ENCODE peak calls at places on chromosome 12, in ten cellular contexts. One of them, this sample, is unnamed.

GRCh38 chr12:45557020-45557419 is 172.5 kb upstream of the ARID2 start:
- DNase-seq in germinal center: no peak
- DNase-seq in effector memory CD4-positive, alpha-beta T cell: no peak
- DNase-seq in uterus: no peak
- DNase-seq in H54: no peak
- DNase-seq in spleen: no peak
- DNase-seq in transverse colon: no peak
- DNase-seq in effector CD8-positive, alpha-beta T cell: no peak
- DNase-seq in IMR-90: no peak
- DNase-seq in MCF 10A: no peak
- DNase-seq in this sample: no peak

GRCh38 chr12:5678186-5678585 is 246.3 kb downstream of the NTF3 start:
- DNase-seq in germinal center: no peak
- DNase-seq in effector memory CD4-positive, alpha-beta T cell: no peak
- DNase-seq in uterus: no peak
- DNase-seq in H54: no peak
- DNase-seq in spleen: no peak
- DNase-seq in transverse colon: no peak
- DNase-seq in effector CD8-positive, alpha-beta T cell: no peak
- DNase-seq in IMR-90: no peak
- DNase-seq in MCF 10A: no peak
- DNase-seq in this sample: no peak

GRCh38 chr12:126617312-126617711 is 1552.1 kb downstream of the AACS start:
- DNase-seq in germinal center: no peak
- DNase-seq in effector memory CD4-positive, alpha-beta T cell: no peak
- DNase-seq in uterus: no peak
- DNase-seq in H54: peak
- DNase-seq in spleen: no peak
- DNase-seq in transverse colon: no peak
- DNase-seq in effector CD8-positive, alpha-beta T cell: no peak
- DNase-seq in IMR-90: no peak
- DNase-seq in MCF 10A: peak
- DNase-seq in this sample: no peak

GRCh38 chr12:52041695-52042123 is 9.5 kb upstream of the NR4A1 start:
- DNase-seq in germinal center: peak
- DNase-seq in effector memory CD4-positive, alpha-beta T cell: no peak
- DNase-seq in uterus: no peak
- DNase-seq in H54: no peak
- DNase-seq in spleen: peak
- DNase-seq in transverse colon: no peak
- DNase-seq in effector CD8-positive, alpha-beta T cell: peak
- DNase-seq in IMR-90: peak
- DNase-seq in MCF 10A: no peak
- DNase-seq in this sample: no peak

GRCh38 chr12:124992874-124993567 is 424 bp upstream of the BRI3BP start:
- DNase-seq in germinal center: peak
- DNase-seq in effector memory CD4-positive, alpha-beta T cell: peak
- DNase-seq in uterus: no peak
- DNase-seq in H54: peak
- DNase-seq in spleen: peak
- DNase-seq in transverse colon: peak
- DNase-seq in effector CD8-positive, alpha-beta T cell: peak
- DNase-seq in IMR-90: peak
- DNase-seq in MCF 10A: peak
- DNase-seq in this sample: peak

GRCh38 chr12:118835911-118836310 is 145.4 kb upstream of the SRRM4 start:
- DNase-seq in germinal center: no peak
- DNase-seq in effector memory CD4-positive, alpha-beta T cell: no peak
- DNase-seq in uterus: no peak
- DNase-seq in H54: no peak
- DNase-seq in spleen: no peak
- DNase-seq in transverse colon: no peak
- DNase-seq in effector CD8-positive, alpha-beta T cell: no peak
- DNase-seq in IMR-90: no peak
- DNase-seq in MCF 10A: no peak
- DNase-seq in this sample: no peak

GRCh38 chr12:29591140-29592020 is 93.9 kb upstream of the OVCH1 start:
- DNase-seq in germinal center: no peak
- DNase-seq in effector memory CD4-positive, alpha-beta T cell: no peak
- DNase-seq in uterus: no peak
- DNase-seq in H54: no peak
- DNase-seq in spleen: no peak
- DNase-seq in transverse colon: no peak
- DNase-seq in effector CD8-positive, alpha-beta T cell: no peak
- DNase-seq in IMR-90: peak
- DNase-seq in MCF 10A: no peak
- DNase-seq in this sample: no peak

GRCh38 chr12:4355843-4356327 is 23.6 kb downstream of the FGF23 start:
- DNase-seq in germinal center: no peak
- DNase-seq in effector memory CD4-positive, alpha-beta T cell: peak
- DNase-seq in uterus: no peak
- DNase-seq in H54: peak
- DNase-seq in spleen: no peak
- DNase-seq in transverse colon: peak
- DNase-seq in effector CD8-positive, alpha-beta T cell: no peak
- DNase-seq in IMR-90: peak
- DNase-seq in MCF 10A: peak
- DNase-seq in this sample: no peak

GRCh38 chr12:128843538-128843937 is 9.7 kb upstream of the GLT1D1 start:
- DNase-seq in germinal center: no peak
- DNase-seq in effector memory CD4-positive, alpha-beta T cell: no peak
- DNase-seq in uterus: no peak
- DNase-seq in H54: no peak
- DNase-seq in spleen: no peak
- DNase-seq in transverse colon: no peak
- DNase-seq in effector CD8-positive, alpha-beta T cell: no peak
- DNase-seq in IMR-90: no peak
- DNase-seq in MCF 10A: no peak
- DNase-seq in this sample: no peak

GRCh38 chr12:129520736-129521135 is 383.1 kb downstream of the TMEM132D start:
- DNase-seq in germinal center: no peak
- DNase-seq in effector memory CD4-positive, alpha-beta T cell: no peak
- DNase-seq in uterus: no peak
- DNase-seq in H54: no peak
- DNase-seq in spleen: no peak
- DNase-seq in transverse colon: no peak
- DNase-seq in effector CD8-positive, alpha-beta T cell: no peak
- DNase-seq in IMR-90: no peak
- DNase-seq in MCF 10A: peak
- DNase-seq in this sample: no peak

GRCh38 chr12:88494520-88494919 is 85.8 kb downstream of the KITLG start:
- DNase-seq in germinal center: no peak
- DNase-seq in effector memory CD4-positive, alpha-beta T cell: no peak
- DNase-seq in uterus: no peak
- DNase-seq in H54: no peak
- DNase-seq in spleen: no peak
- DNase-seq in transverse colon: no peak
- DNase-seq in effector CD8-positive, alpha-beta T cell: no peak
- DNase-seq in IMR-90: no peak
- DNase-seq in MCF 10A: no peak
- DNase-seq in this sample: no peak

GRCh38 chr12:49294804-49295086 is 202 bp upstream of the PRPH start:
- DNase-seq in germinal center: no peak
- DNase-seq in effector memory CD4-positive, alpha-beta T cell: no peak
- DNase-seq in uterus: no peak
- DNase-seq in H54: no peak
- DNase-seq in spleen: no peak
- DNase-seq in transverse colon: no peak
- DNase-seq in effector CD8-positive, alpha-beta T cell: no peak
- DNase-seq in IMR-90: no peak
- DNase-seq in MCF 10A: no peak
- DNase-seq in this sample: no peak

GRCh38 chr12:78290606-78291345 is 460.1 kb downstream of the NAV3 start:
- DNase-seq in germinal center: no peak
- DNase-seq in effector memory CD4-positive, alpha-beta T cell: no peak
- DNase-seq in uterus: no peak
- DNase-seq in H54: no peak
- DNase-seq in spleen: no peak
- DNase-seq in transverse colon: no peak
- DNase-seq in effector CD8-positive, alpha-beta T cell: no peak
- DNase-seq in IMR-90: peak
- DNase-seq in MCF 10A: peak
- DNase-seq in this sample: no peak

GRCh38 chr12:93813181-93813580 is 136.0 kb downstream of the CRADD start:
- DNase-seq in germinal center: no peak
- DNase-seq in effector memory CD4-positive, alpha-beta T cell: no peak
- DNase-seq in uterus: no peak
- DNase-seq in H54: no peak
- DNase-seq in spleen: no peak
- DNase-seq in transverse colon: no peak
- DNase-seq in effector CD8-positive, alpha-beta T cell: no peak
- DNase-seq in IMR-90: no peak
- DNase-seq in MCF 10A: no peak
- DNase-seq in this sample: no peak

GRCh38 chr12:105960319-105961076 is 178.3 kb downstream of the NUAK1 start:
- DNase-seq in germinal center: no peak
- DNase-seq in effector memory CD4-positive, alpha-beta T cell: no peak
- DNase-seq in uterus: no peak
- DNase-seq in H54: no peak
- DNase-seq in spleen: no peak
- DNase-seq in transverse colon: no peak
- DNase-seq in effector CD8-positive, alpha-beta T cell: no peak
- DNase-seq in IMR-90: no peak
- DNase-seq in MCF 10A: peak
- DNase-seq in this sample: no peak

GRCh38 chr12:30982413-30982812 is 55.9 kb downstream of the TSPAN11 start:
- DNase-seq in germinal center: no peak
- DNase-seq in effector memory CD4-positive, alpha-beta T cell: no peak
- DNase-seq in uterus: no peak
- DNase-seq in H54: no peak
- DNase-seq in spleen: no peak
- DNase-seq in transverse colon: no peak
- DNase-seq in effector CD8-positive, alpha-beta T cell: no peak
- DNase-seq in IMR-90: no peak
- DNase-seq in MCF 10A: no peak
- DNase-seq in this sample: no peak

GRCh38 chr12:131120831-131121271 is 167.1 kb downstream of the ADGRD1 start:
- DNase-seq in germinal center: no peak
- DNase-seq in effector memory CD4-positive, alpha-beta T cell: no peak
- DNase-seq in uterus: no peak
- DNase-seq in H54: no peak
- DNase-seq in spleen: peak
- DNase-seq in transverse colon: no peak
- DNase-seq in effector CD8-positive, alpha-beta T cell: no peak
- DNase-seq in IMR-90: no peak
- DNase-seq in MCF 10A: no peak
- DNase-seq in this sample: no peak

GRCh38 chr12:123167329-123167728 is 16.4 kb upstream of the PITPNM2 start:
- DNase-seq in germinal center: no peak
- DNase-seq in effector memory CD4-positive, alpha-beta T cell: no peak
- DNase-seq in uterus: no peak
- DNase-seq in H54: no peak
- DNase-seq in spleen: no peak
- DNase-seq in transverse colon: no peak
- DNase-seq in effector CD8-positive, alpha-beta T cell: no peak
- DNase-seq in IMR-90: no peak
- DNase-seq in MCF 10A: no peak
- DNase-seq in this sample: no peak